ENCODE peak calls at places on chromosomes 1 and 21, in nine cellular contexts. A is RWPE1, R is cardiac muscle cell, H is MCF 10A, Q is HL-60, J is astrocyte of the spinal cord, W is bronchial epithelial cell, V is transverse colon, T is fibroblast of mammary gland. S is an unnamed sample.

GRCh38 chr1:12600880-12601633 is 17.0 kb downstream of the DHRS3 start:
- DNase-seq in H (peak), V (peak), W (peak), Q (no peak), R (peak), J (no peak), T (peak), A (no peak), S (peak)

GRCh38 chr1:23524716-23525401 is 6.2 kb downstream of the E2F2 start:
- DNase-seq in Q (peak), W (no peak), A (no peak), V (peak), H (no peak), R (no peak), T (no peak), J (no peak), S (no peak)

GRCh38 chr21:37631319-37632117 is 264.9 kb downstream of the DYRK1A start:
- DNase-seq in T (no peak), Q (no peak), R (no peak), A (peak), J (no peak), V (no peak), H (peak), W (peak), S (peak)

GRCh38 chr1:41810446-41810845 is 108.3 kb downstream of the HIVEP3 start:
- DNase-seq in T (peak), H (peak), R (peak), A (peak), V (no peak), W (peak), Q (peak), J (peak), S (peak)

GRCh38 chr1:231818342-231818741 is 191.8 kb downstream of the DISC1 start:
- DNase-seq in R (peak), Q (no peak), H (no peak), A (no peak), T (peak), W (no peak), V (no peak), J (no peak), S (no peak)

GRCh38 chr1:218345673-218346390 is 696 bp downstream of the TGFB2 start:
- DNase-seq in T (peak), R (peak), W (peak), H (peak), Q (peak), V (peak), J (peak), A (peak), S (peak)

GRCh38 chr1:87402192-87403046 is 73.7 kb downstream of the LMO4 start:
- DNase-seq in H (no peak), A (no peak), T (peak), R (peak), V (no peak), W (no peak), J (peak), Q (no peak), S (no peak)

GRCh38 chr1:147580609-147581008 is 39.3 kb downstream of the BCL9 start:
- DNase-seq in A (no peak), Q (no peak), H (no peak), V (no peak), T (no peak), J (no peak), W (no peak), R (no peak), S (no peak)

GRCh38 chr1:116904791-116905320 is 4.9 kb upstream of the PTGFRN start:
- DNase-seq in W (peak), R (no peak), H (no peak), T (no peak), V (no peak), J (no peak), A (no peak), Q (no peak), S (no peak)

GRCh38 chr1:43414634-43415223 is 25.0 kb downstream of the SZT2 start:
- DNase-seq in V (peak), R (peak), J (peak), H (peak), W (peak), Q (peak), A (peak), T (peak), S (peak)

GRCh38 chr21:38171723-38172344 is 85.0 kb upstream of the KCNJ15 start:
- DNase-seq in J (peak), A (peak), T (peak), W (peak), Q (peak), R (peak), H (peak), V (no peak), S (peak)

GRCh38 chr1:2998503-2999100 is 22.7 kb upstream of the ACTRT2 start:
- DNase-seq in R (no peak), V (no peak), H (no peak), T (no peak), W (no peak), A (no peak), Q (no peak), J (no peak), S (no peak)

GRCh38 chr1:190178827-190179226 is 298.8 kb downstream of the BRINP3 start:
- DNase-seq in T (no peak), H (no peak), W (no peak), J (no peak), V (no peak), Q (no peak), R (no peak), A (no peak), S (no peak)

GRCh38 chr1:27536767-27537166 is 46.8 kb upstream of the WASF2 start:
- DNase-seq in A (no peak), H (peak), V (peak), J (peak), T (peak), Q (no peak), W (peak), R (peak), S (no peak)

DNA sequence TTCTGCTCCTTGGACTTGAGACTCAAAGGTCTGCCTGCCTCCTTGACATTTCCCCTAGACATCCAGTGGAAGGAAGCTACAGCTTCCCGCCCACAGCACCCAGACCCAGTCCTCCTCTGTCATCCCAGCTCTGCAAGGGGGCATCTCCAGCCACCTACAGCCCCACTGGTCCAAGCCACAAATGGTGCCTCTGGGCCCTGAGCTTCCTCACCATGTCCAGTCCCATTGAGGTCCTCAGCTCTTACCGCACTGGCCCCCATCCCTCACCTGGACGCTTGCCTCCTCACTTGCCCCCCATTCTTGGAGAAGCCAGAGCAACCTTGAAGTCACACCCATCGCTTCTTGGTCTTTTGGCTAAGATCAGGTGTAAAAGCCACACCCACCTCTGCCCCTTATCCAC is 13.2 kb downstream of the PODN start:
- DNase-seq in T (no peak), J (no peak), R (no peak), W (no peak), H (no peak), A (no peak), V (peak), Q (no peak), S (no peak)
- TF ChIP-seq CTCF in T (no peak), J (no peak), R (no peak), W (no peak), H (no peak), A (no peak), V (no peak), Q (no peak), S (no peak)

DNA sequence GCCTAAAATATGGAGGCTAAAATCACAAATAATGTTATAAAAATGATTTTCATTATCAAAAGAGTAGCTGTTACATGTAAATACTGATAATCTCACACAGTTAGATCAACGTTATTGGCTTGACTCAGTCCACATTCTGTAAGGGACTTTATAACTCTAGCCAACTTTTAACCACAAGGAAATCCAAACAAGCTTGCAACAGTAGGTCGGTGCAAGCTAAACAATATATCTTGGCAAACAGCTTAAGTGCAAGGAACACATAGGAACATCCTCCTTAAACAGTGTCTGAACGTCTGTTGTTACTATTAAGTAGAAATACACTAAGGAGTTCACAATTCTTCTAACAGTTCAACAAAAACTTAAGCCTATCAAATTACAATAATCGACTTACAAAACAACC is 126.7 kb downstream of the EIF4G3 start:
- DNase-seq in H (peak), J (peak), Q (no peak), V (no peak), A (no peak), T (peak), R (peak), W (no peak), S (no peak)
- TF ChIP-seq CTCF in H (no peak), J (no peak), Q (no peak), V (no peak), A (no peak), T (no peak), R (no peak), W (no peak), S (no peak)

GRCh38 chr1:17627239-17628052 is 87.9 kb downstream of the ARHGEF10L start:
- DNase-seq in A (no peak), J (no peak), W (no peak), H (no peak), T (no peak), Q (no peak), V (no peak), R (no peak), S (no peak)
- TF ChIP-seq CTCF in A (no peak), J (no peak), W (no peak), H (no peak), T (no peak), Q (no peak), V (no peak), R (no peak), S (no peak)

GRCh38 chr1:162475089-162475488 is 22.5 kb upstream of the UHMK1 start:
- DNase-seq in V (no peak), Q (no peak), R (no peak), W (no peak), A (no peak), H (no peak), J (no peak), T (no peak), S (no peak)

GRCh38 chr1:162471290-162471853 is 26.2 kb upstream of the UHMK1 start:
- DNase-seq in A (no peak), Q (no peak), J (no peak), H (no peak), T (no peak), W (no peak), R (no peak), V (no peak), S (no peak)

GRCh38 chr1:162476620-162477019 is 21.0 kb upstream of the UHMK1 start:
- DNase-seq in R (no peak), J (no peak), T (no peak), A (no peak), W (no peak), H (no peak), Q (no peak), V (no peak), S (no peak)

GRCh38 chr1:162470216-162470615 is 27.4 kb upstream of the UHMK1 start:
- DNase-seq in W (no peak), H (no peak), A (no peak), T (no peak), Q (no peak), J (no peak), R (peak), V (no peak), S (no peak)

DNA sequence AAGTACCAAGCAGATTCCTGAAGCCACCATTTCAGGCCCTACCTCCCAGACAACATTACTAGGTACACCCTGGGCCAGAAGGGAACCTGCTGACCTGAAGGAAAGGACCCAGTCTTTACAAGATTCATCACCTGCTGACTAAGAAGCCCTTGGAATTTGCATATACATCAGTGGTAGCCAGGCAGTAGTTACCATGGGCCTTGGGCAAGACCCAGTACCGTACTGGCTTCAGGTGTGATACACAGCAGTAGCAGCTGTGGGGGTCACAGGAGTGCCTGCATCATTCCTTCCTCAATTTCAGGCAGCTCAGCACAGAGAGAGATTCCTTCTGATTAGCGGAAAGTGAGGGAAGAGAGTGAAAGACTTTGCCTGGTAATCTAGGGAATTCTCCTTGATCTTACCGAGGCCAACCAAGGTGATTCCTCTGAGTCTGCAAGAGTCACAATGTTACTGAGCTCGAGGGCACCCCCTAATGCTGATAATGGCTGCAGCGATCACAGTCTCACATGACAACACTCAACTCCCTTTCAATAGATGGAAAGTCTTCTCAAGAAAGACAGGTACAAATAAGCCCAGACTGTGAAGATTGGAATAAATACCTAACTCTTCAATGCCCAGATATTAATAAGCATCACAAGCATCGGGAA is 22.0 kb upstream of the UHMK1 start:
- DNase-seq in W (peak), H (no peak), V (no peak), Q (no peak), R (no peak), A (no peak), J (no peak), T (no peak), S (peak)
- TF ChIP-seq CTCF in W (no peak), H (no peak), V (no peak), Q (no peak), R (no peak), A (no peak), J (no peak), T (no peak), S (no peak)

GRCh38 chr1:68013351-68013750 is 37.1 kb downstream of the DIRAS3 start:
- DNase-seq in R (no peak), W (no peak), J (no peak), V (no peak), T (no peak), Q (no peak), A (no peak), H (no peak), S (no peak)

GRCh38 chr1:68010543-68010942 is 39.9 kb downstream of the DIRAS3 start:
- DNase-seq in V (no peak), T (peak), A (no peak), W (peak), Q (no peak), R (peak), H (no peak), J (no peak), S (no peak)

GRCh38 chr1:68015369-68015768 is 35.1 kb downstream of the DIRAS3 start:
- DNase-seq in R (no peak), H (no peak), A (no peak), J (no peak), Q (no peak), T (no peak), V (no peak), W (no peak), S (no peak)

GRCh38 chr1:68011786-68012375 is 38.5 kb downstream of the DIRAS3 start:
- DNase-seq in W (peak), Q (no peak), H (peak), V (no peak), J (no peak), A (no peak), R (peak), T (no peak), S (no peak)

DNA sequence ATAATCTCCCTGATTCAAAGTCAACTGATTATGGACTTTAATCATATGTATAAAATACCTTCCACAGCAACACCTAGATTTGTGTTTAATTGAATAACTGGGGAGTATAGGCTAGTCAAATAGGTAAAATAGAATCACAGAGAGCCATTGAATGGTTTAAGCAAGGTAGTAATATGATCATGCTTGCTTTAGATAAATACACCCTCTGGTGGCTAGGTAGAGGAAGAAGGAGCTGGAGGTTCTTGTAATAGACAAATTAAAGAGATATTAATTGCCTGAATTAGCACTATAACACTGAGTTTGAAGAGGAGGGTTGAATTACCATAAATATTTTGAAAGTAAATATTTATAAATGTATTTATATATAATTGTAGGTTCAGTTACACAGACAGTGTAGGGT is 40.3 kb downstream of the DIRAS3 start:
- DNase-seq in R (peak), T (peak), V (no peak), J (peak), W (peak), A (peak), H (peak), Q (no peak), S (no peak)
- TF ChIP-seq CTCF in R (peak), T (peak), V (no peak), J (peak), W (peak), A (peak), H (peak), Q (no peak), S (no peak)

GRCh38 chr1:149927535-149928387 is at the start of gene SF3B4:
- DNase-seq in R (peak), T (peak), J (peak), W (peak), Q (peak), H (peak), V (peak), A (peak), S (peak)
- TF ChIP-seq CTCF in R (no peak), T (no peak), J (no peak), W (no peak), Q (no peak), H (no peak), V (no peak), A (no peak), S (no peak)

DNA sequence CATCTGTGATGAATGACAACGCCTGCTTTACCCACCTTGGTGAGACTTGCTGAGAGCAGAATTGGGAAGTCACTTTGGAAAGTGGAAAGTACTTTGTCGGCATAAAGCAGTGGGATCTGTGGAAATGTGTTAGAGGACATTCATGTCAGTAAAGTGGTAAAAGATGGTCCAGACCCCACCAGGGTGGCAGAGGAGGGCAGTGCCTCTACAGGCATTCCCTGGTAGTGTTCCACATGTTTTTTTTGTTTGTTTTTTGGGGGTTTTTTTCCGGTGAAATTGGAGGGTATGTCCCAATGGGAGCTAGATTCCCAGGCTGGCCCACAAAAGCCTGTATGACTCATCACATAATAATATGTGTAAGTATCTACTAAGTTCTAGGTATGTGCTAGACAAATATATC is 80.6 kb downstream of the ELAVL4 start:
- DNase-seq in J (no peak), H (no peak), V (no peak), Q (no peak), R (no peak), T (no peak), A (no peak), W (no peak), S (no peak)
- TF ChIP-seq CTCF in J (no peak), H (no peak), V (no peak), Q (no peak), R (no peak), T (no peak), A (no peak), W (no peak), S (no peak)

DNA sequence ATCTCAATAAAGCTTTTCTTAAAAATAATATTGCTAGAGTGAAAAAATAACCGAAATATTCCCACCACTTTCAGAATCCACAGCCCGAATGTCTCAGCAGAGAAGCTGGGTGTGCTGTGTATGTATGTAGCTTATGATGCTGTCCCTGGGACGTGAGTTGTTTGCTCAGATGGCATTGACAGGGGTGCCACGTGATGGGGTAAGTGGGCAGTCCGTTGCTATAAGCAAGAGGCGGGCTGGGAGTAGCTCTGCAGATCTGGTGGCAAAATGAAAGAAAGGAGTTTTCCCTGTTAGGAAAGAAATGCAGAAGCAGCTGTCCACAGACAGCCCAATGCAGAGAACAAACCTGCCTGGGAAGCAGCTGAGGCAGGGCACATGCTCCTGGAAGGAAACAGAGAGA is 3.8 kb upstream of the FAM20B start:
- DNase-seq in V (no peak), T (peak), R (peak), H (no peak), W (no peak), A (no peak), Q (peak), J (peak), S (no peak)
- TF ChIP-seq CTCF in V (no peak), T (no peak), R (no peak), H (no peak), W (no peak), A (no peak), Q (no peak), J (no peak), S (no peak)

DNA sequence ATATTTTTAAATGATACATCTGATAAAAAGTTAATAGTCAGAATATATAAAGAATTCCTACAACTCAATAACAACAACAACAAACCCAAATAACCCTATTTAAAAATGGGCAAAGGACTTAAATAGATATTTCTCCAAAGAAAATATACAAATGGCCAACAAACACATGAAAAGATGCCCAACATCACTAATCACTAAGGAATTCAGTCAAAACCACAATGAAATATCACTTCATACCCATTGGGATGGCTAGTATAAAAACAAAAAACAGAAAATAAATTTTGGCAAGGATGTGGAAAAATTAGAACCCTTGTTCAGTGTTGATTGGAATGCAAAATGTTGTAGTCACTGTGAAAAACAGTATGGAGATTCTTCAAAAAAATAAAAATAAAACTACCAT is 184.8 kb upstream of the RAB4A start:
- DNase-seq in T (no peak), J (no peak), Q (no peak), H (peak), V (no peak), A (no peak), R (peak), W (no peak), S (no peak)
- TF ChIP-seq CTCF in T (no peak), J (no peak), Q (no peak), H (no peak), V (no peak), A (no peak), R (no peak), W (no peak), S (no peak)

DNA sequence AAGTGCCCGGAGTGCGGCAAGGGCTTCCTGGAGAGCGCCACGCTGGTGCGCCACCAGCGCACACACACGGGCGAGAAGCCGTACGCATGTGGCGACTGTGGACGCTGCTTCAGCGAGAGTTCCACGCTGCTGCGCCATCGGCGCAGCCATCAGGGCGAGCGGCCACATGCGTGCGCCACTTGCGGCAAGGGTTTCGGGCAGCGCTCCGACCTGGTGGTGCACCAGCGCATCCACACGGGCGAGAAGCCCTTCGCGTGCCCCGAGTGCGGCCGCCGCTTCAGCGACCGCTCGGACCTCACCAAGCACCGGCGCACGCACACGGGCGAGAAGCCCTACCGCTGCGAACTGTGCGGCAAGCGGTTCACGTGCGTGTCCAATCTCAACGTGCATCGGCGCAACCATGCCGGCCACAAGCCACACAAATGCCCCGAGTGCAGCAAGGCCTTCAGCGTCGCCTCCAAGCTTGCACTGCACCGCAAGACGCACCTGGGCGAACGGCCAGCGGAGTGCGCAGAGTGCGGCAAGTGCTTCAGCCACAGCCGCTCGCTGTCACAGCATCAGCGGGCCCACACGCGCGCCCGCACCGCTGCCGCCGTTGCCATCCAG is 10.0 kb downstream of the ZNF672 start:
- DNase-seq in A (no peak), J (no peak), V (no peak), R (no peak), T (no peak), H (no peak), Q (no peak), W (no peak), S (no peak)
- TF ChIP-seq CTCF in A (no peak), J (no peak), V (no peak), R (no peak), T (no peak), H (no peak), Q (no peak), W (no peak), S (no peak)

S was measured in Calu3.